ENCODE peak calls at places on chromosomes 11 and 22, in ten cellular contexts. F, S, U, R, C, B, H, J, I and N are unnamed samples.

GRCh38 chr11:96648991-96649390 is 259.2 kb downstream of the JRKL start:
- DNase-seq in C (no peak), U (no peak), B (no peak), J (no peak), H (no peak), R (no peak), F (no peak), I (no peak), S (no peak), N (no peak)

GRCh38 chr22:44456661-44457412 is 41.2 kb downstream of the RTL6 start:
- DNase-seq in J (no peak), I (no peak), R (no peak), H (no peak), C (no peak), F (no peak), S (no peak), U (no peak), B (no peak), N (no peak)

GRCh38 chr22:37194750-37195149 is 6.7 kb upstream of the C1QTNF6 start:
- DNase-seq in S (no peak), B (no peak), C (no peak), F (no peak), I (no peak), J (no peak), H (no peak), U (no peak), R (no peak), N (no peak)

GRCh38 chr11:110251837-110252236 is 44.6 kb downstream of the RDX start:
- DNase-seq in U (no peak), I (no peak), J (peak), H (peak), R (no peak), B (peak), C (no peak), F (peak), S (no peak), N (no peak)

GRCh38 chr22:26805131-26805530 is 147.7 kb downstream of the MIAT start:
- DNase-seq in S (no peak), C (no peak), R (no peak), B (peak), U (no peak), H (no peak), F (no peak), I (no peak), J (no peak), N (no peak)

GRCh38 chr11:2549491-2549875 is 104.7 kb downstream of the KCNQ1 start:
- DNase-seq in R (no peak), F (no peak), J (no peak), C (no peak), S (peak), H (no peak), I (peak), B (no peak), U (no peak), N (peak)

GRCh38 chr22:39185601-39186012 is 33.1 kb upstream of the CBX7 start:
- DNase-seq in H (peak), U (peak), S (no peak), I (peak), R (no peak), F (peak), J (no peak), C (no peak), B (no peak), N (no peak)

GRCh38 chr11:64234840-64235379 is 526 bp downstream of the VEGFB start:
- DNase-seq in C (no peak), U (no peak), J (no peak), S (peak), H (no peak), B (no peak), R (peak), F (no peak), I (no peak), N (no peak)

GRCh38 chr11:27783701-27784355 is 83.6 kb upstream of the BDNF start:
- DNase-seq in J (no peak), U (no peak), I (no peak), R (no peak), H (peak), B (no peak), F (peak), S (no peak), C (no peak), N (no peak)

GRCh38 chr11:120626791-120627190 is 115.2 kb downstream of the GRIK4 start:
- DNase-seq in J (no peak), U (no peak), S (no peak), C (no peak), B (no peak), F (no peak), H (no peak), I (no peak), R (no peak), N (no peak)

GRCh38 chr11:16603890-16604783 is 134.3 kb upstream of the C11orf58 start:
- DNase-seq in U (no peak), B (no peak), I (no peak), H (peak), J (no peak), S (peak), F (peak), R (peak), C (no peak), N (peak)

GRCh38 chr11:22742149-22742548 is 75.7 kb downstream of the GAS2 start:
- DNase-seq in C (no peak), B (no peak), R (no peak), I (no peak), H (no peak), U (no peak), F (no peak), S (no peak), J (no peak), N (no peak)

GRCh38 chr22:37930270-37930951 is 23.0 kb downstream of the C22orf23 start:
- DNase-seq in U (no peak), J (no peak), I (no peak), C (no peak), B (no peak), F (peak), H (peak), S (no peak), R (no peak), N (no peak)

GRCh38 chr22:50724616-50725015 is 13.4 kb upstream of the ACR start:
- DNase-seq in U (no peak), F (no peak), H (no peak), C (no peak), R (no peak), J (no peak), I (no peak), B (no peak), S (no peak), N (no peak)

GRCh38 chr22:46668116-46668515 is 47.9 kb downstream of the GRAMD4 start:
- DNase-seq in F (no peak), C (no peak), J (no peak), U (no peak), R (no peak), S (no peak), H (no peak), B (no peak), I (no peak), N (no peak)

GRCh38 chr11:115676768-115677167 is 172.6 kb upstream of the CADM1 start:
- DNase-seq in H (peak), B (peak), F (no peak), U (no peak), C (no peak), I (no peak), J (no peak), R (no peak), S (no peak), N (no peak)

GRCh38 chr22:37533995-37534394 is 14.8 kb upstream of the CARD10 start:
- DNase-seq in H (peak), J (no peak), C (no peak), I (no peak), U (no peak), B (peak), F (peak), R (no peak), S (no peak), N (no peak)

GRCh38 chr11:133659542-133660201 is 127.4 kb upstream of the OPCML start:
- DNase-seq in B (no peak), J (no peak), R (no peak), I (no peak), H (no peak), C (no peak), F (no peak), S (no peak), U (no peak), N (no peak)

DNA sequence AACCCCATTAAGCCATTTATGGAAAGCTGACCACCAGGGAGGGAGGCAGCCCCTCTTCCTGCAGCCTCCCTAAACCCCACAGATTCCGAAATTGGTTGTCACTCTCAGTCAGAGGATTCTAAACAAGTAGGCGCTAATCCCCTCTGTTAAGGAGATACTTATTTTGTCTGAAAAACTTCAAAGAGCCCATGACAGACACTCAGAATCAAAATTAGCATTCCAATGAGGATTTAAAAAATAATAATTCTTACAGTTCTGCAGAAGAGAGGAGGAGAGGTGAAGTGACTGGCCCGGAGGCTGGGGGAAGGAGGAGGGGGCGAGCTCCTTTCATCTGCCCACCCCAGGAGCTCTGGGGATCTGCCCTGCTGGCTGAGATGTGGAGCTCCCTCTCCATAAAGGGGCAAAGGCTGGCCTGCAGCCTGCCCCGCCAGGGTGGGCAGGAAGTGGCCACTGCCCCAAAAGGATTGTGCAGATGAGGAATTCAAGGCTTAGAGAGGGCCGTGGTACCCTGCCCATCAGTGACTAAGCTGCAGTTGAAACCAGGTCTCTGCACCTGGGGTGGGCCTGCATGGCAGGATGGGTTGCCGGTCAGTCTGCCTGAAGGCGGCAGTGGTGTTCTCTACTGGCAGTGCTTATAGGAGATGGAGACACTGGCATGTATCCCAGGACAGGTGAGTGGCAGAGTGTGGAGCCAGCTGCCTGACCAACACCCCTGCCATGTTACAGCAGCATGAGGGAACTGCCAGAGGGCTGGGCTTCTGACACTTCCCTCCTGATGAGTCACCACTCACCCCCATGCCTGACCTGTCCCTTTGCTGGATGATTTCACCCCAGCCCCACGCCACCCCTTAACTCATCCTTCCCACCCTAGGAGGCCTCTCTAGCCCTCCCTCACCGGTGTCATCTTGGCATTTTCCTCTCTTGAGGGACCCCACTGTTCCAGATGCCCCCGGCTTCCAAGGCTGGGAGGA is 70.0 kb upstream of the LMO1 start:
- DNase-seq in S (no peak), R (no peak), C (no peak), B (no peak), H (no peak), I (no peak), U (no peak), F (no peak), J (no peak), N (no peak)
- TF ChIP-seq CTCF in S (no peak), R (no peak), C (no peak), B (no peak), H (no peak), I (no peak), U (no peak), F (no peak), J (no peak), N (no peak)

DNA sequence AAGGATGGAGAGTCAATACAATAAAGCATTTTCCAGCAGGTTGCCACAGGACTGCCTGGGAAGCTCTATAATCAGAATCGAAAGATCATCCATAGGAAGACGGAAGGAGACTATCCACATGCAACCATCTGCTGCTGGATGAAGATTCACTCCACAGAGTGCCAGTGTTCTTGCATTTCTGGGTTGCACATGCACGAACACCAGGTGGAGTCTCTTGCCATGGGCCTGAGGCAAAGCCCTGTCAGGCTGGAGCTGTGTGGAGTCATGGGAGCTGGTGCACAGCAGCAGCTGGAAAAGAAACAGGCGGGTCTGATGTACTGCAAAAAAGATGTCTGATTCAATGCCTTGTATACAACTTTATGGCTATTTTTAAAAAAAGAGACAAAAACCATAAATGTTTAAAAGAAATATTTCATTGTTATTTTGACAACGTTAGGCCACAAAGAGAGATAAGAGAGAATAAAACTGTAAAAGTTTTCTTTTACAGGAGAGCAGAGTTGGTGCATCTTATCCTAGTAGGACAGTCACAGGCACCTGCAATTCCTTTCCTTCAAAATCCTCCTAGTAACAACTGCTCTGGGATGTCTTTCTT is 12.9 kb upstream of the FAT3 start:
- DNase-seq in H (peak), S (peak), U (no peak), F (peak), R (no peak), C (peak), J (no peak), B (no peak), I (peak), N (no peak)
- TF ChIP-seq CTCF in H (peak), S (no peak), U (no peak), F (peak), R (no peak), C (peak), J (peak), B (peak), I (peak), N (no peak)

DNA sequence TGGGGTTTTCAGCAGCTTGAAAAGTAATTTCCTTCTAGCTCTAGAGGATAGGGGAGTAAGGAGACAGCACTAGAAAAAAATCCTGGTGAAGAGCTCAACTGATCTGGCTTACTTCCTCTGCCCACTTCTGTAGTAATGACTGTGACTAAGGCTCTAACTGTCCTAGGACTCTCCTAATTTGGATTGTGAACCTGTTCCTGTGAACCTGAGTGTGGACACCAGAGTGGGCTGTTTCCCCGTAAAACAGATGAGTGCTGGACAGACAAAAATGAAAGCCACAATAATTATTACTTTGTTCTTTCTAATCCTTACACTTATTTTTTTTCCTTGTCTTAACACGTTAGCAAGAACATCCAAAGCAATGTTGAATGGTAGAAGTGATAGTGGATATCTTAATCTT is 154.1 kb downstream of the AASDHPPT start:
- DNase-seq in U (no peak), H (peak), S (no peak), J (no peak), B (no peak), I (no peak), F (peak), R (no peak), C (no peak), N (no peak)
- TF ChIP-seq CTCF in U (no peak), H (peak), S (no peak), J (peak), B (no peak), I (peak), F (peak), R (no peak), C (peak), N (no peak)

GRCh38 chr11:76205252-76206076 is 838 bp downstream of the WNT11 start:
- DNase-seq in H (no peak), F (no peak), J (no peak), U (no peak), R (peak), I (no peak), C (no peak), S (no peak), B (no peak), N (no peak)

GRCh38 chr11:76208438-76208828 is 2.1 kb upstream of the WNT11 start:
- DNase-seq in S (no peak), F (no peak), H (no peak), U (no peak), R (no peak), J (no peak), B (no peak), C (no peak), I (no peak), N (no peak)

GRCh38 chr11:76206077-76206326 is 300 bp downstream of the WNT11 start:
- DNase-seq in B (no peak), J (no peak), I (no peak), H (no peak), R (no peak), S (no peak), C (no peak), U (no peak), F (no peak), N (no peak)

GRCh38 chr11:76207642-76208378 is 1.5 kb upstream of the WNT11 start:
- DNase-seq in F (peak), S (peak), R (peak), J (no peak), C (peak), B (peak), U (peak), H (peak), I (peak), N (peak)

DNA sequence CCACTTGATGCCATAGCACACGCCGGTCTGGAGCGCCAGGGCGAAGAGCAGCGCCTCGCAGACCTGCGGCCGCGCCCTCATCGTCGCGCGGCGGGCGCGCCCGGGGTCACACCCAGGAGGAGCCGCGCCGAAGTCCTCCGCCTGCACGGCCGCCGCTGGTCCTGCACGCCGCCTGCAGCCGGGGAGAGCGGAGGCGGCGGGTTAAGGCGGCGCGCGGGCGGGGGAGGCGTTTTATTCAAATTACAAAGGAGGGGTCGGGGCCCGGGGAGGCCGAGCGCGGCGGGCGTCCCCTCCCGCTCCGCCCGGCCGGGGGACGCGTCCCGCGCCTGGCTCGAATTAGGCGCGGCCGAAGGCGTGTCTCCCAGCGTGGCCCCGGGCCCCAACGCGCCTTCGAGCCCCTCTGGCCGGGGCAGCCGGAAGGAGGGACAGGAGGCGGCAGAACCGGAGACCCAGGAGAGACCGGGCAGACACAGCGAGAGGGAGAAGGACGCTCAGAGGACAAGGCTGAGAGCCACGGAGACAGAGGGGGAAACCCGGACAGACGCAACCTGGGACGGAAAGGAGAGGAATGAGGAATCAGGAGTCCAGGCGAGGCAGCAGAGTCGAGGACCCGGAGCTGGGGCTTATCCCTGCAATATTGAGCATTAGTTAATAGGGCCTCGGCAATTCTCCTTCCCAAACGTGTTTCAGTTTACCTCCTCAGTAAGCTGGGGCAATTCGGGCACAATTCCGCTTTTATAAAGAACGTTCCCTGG is at the start of gene WNT11:
- DNase-seq in U (no peak), C (peak), R (peak), F (no peak), I (no peak), S (peak), J (no peak), H (peak), B (no peak), N (peak)
- TF ChIP-seq CTCF in U (no peak), C (no peak), R (no peak), F (no peak), I (no peak), S (no peak), J (no peak), H (no peak), B (no peak), N (no peak)

GRCh38 chr11:61460474-61460881 is 30.6 kb downstream of the SDHAF2 start:
- DNase-seq in C (no peak), F (no peak), S (no peak), B (peak), R (no peak), J (no peak), H (peak), U (no peak), I (no peak), N (no peak)

DNA sequence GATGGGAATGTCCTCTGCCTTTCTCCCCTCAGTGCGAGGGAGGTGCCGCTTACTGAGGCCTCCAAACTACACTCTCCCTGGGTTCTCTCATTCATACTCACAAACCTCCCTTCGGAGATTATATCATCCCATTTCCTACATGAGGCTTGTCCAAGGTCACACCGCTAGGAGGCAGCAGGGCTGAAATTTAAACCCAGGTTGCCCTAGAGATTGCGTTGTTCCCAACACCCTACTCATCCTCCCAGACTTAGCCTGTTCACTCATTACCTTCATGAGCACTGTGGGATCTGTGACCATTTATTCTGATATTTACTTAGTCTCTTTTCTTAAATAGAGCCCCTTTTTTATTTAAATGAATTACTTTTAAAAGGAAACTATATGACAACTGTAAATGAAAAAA is 31.1 kb downstream of the SDHAF2 start:
- DNase-seq in U (no peak), S (no peak), J (no peak), B (no peak), I (no peak), F (no peak), R (no peak), C (no peak), H (no peak), N (no peak)
- TF ChIP-seq CTCF in U (no peak), S (no peak), J (peak), B (no peak), I (no peak), F (no peak), R (no peak), C (no peak), H (peak), N (no peak)

GRCh38 chr11:122741613-122742012 is 86.1 kb downstream of the UBASH3B start:
- DNase-seq in J (no peak), R (no peak), U (peak), B (no peak), H (peak), F (peak), I (no peak), C (no peak), S (peak), N (no peak)
- TF ChIP-seq CTCF in J (no peak), R (no peak), U (no peak), B (no peak), H (no peak), F (no peak), I (no peak), C (no peak), S (no peak), N (no peak)